ENCODE peak calls at places on chromosomes 5 and 9, in four cellular contexts. C is AG04449, A is IMR-90, U is ovary. Q is an unnamed sample.

GRCh38 chr5:19903611-19904010 is 84.4 kb downstream of the CDH18 start:
- DNase-seq in A (no peak), U (no peak), C (no peak), Q (no peak)

GRCh38 chr9:104988539-104988938 is 60.6 kb upstream of the ABCA1 start:
- DNase-seq in U (no peak), A (no peak), C (no peak), Q (no peak)

GRCh38 chr5:72608297-72608696 is 101.1 kb upstream of the ZNF366 start:
- DNase-seq in A (peak; percentile 76), C (no peak), U (peak; percentile 42), Q (no peak)

GRCh38 chr9:35844628-35845301 is 15.7 kb downstream of the TMEM8B start:
- DNase-seq in A (peak; percentile 94), C (no peak), U (no peak), Q (no peak)

GRCh38 chr5:41336471-41336870 is 123.1 kb upstream of the C6 start:
- DNase-seq in C (no peak), U (no peak), A (no peak), Q (no peak)

GRCh38 chr9:93012998-93013855 is 45.3 kb upstream of the SUSD3 start:
- DNase-seq in C (no peak), U (no peak), A (no peak), Q (no peak)

GRCh38 chr5:126503602-126504104 is 80.4 kb downstream of the GRAMD2B start:
- DNase-seq in A (peak; percentile 28), U (no peak), C (no peak), Q (no peak)

GRCh38 chr9:114546851-114547250 is 40.7 kb upstream of the ATP6V1G1 start:
- DNase-seq in C (no peak), A (no peak), U (no peak), Q (no peak)

GRCh38 chr9:70829591-70830265 is 291.7 kb downstream of the TRPM3 start:
- DNase-seq in C (no peak), A (no peak), U (no peak), Q (no peak)

GRCh38 chr5:82613886-82614285 is 335.7 kb upstream of the RPS23 start:
- DNase-seq in U (no peak), A (peak; percentile 10), C (no peak), Q (no peak)

GRCh38 chr5:61466017-61466416 is 134.0 kb downstream of the ZSWIM6 start:
- DNase-seq in U (no peak), C (no peak), A (no peak), Q (no peak)

GRCh38 chr5:157761690-157762611 is 18.4 kb downstream of the LSM11 start:
- DNase-seq in U (no peak), C (no peak), A (peak; percentile 72), Q (no peak)

DNA sequence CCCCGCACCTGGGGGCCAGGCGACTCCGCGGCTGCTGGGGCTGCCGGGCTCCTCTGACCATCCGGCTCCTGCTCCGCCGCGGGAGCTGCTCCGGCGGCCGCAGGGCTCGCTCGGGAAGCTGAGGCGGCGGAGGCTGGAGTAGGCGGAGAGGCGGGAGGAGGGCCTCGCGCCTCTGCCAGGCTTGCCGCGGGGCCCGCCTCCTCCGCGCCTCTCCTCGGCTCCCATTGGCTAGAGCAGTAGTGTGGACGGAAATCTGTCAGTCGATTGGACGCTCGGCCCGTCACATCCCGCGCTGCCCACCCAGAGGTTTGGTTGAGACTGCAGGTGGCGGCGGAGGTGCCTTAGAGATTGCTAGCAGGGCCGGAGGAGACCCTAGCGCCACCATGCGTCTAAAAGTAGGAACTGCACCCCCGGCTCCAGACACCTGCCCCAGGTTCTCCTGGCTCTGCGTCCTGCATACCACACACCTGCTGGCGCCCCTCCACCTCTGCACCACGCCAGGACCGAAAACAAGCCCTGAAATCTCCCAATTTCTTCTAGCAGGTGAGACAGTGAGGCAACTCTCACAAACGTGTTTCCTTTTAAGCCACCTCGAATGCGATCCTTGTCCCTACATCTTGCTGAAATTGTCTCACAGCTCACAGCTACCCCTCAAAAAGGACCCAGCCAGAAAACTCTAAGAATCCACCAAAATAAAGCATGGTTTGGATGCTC is at the start of gene SCAI:
- DNase-seq in U (peak; percentile 99), A (peak; percentile 99), C (peak; percentile 88), Q (peak; percentile 99)
- H3K4me3 ChIP-seq in U (peak within 1 kb of the TSS; percentile 50), A (peak within 1 kb of the TSS; percentile 60), C (peak within 1 kb of the TSS; percentile 71), Q (peak within 1 kb of the TSS; percentile 62)

GRCh38 chr5:173294673-173295320 is 33.4 kb downstream of the STC2 start:
- DNase-seq in C (no peak), U (no peak), A (no peak), Q (no peak)
- H3K4me3 ChIP-seq in C (no peak overlapping the region), U (no peak overlapping the region), A (no peak overlapping the region), Q (no peak overlapping the region)

DNA sequence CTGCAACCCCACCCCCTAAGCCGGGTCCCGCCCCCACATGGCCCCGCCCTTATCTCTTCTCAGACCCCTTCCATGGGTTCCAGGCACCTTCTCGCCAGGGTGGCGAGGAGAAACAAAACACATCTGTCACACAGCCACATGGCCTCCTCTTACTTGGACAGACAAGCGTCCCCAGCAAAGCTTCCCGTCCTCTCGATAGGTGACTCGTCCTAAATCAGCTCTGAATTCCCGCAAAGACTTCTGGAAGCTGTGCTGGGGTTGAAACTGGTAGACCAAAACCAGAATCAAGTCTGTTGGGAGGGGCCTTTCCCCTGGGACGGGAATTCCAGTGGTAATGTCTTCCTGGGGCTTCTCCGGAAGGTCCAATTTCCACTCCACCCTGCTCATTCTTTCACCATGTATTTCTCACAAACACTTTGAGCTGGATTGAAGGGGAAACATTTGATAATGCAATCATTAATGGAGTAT is 413 bp upstream of the CTNNAL1 start:
- DNase-seq in A (no peak), U (no peak), C (no peak), Q (no peak)
- H3K4me3 ChIP-seq in A (peak overlapping the region; percentile 56), U (peak overlapping the region; percentile 97), C (peak overlapping the region; percentile 59), Q (peak overlapping the region; percentile 87)

DNA sequence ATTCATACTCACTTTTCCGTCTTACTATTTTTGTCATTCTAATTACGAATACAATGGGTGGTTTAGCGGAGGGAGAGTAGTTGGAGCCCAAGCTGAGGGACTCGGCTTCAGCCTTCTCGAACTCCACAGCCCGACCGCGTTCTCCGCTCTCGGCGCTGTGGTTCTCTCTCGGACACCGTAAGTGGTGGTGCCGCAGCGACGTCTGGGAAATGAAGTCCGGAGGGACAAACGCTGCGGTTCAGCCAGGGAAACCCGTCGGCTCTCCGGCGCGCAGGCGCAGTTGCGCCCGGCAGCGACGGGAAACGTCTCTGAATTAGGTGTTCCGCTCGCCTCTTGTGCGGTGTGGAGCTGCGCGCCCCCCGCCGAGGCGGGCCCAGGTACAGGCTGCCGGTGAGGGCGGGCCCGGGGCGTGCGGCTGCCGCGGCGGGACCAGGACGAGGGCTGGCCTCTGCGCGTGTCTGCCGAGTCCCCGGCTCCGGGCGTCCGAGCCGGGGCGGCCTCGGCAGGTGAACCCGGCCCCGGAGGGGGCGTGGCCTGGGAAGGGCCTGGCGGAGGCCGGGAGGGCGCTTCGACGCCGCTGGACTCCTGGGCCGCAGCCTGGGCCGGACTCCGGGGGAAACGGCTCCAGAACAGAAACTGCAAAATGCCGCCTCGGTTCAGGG is at the start of gene ZNF879:
- DNase-seq in A (peak; percentile 94), C (peak; percentile 70), U (peak; percentile 93), Q (peak; percentile 96)
- H3K4me3 ChIP-seq in A (peak within 1 kb of the TSS; percentile 73), C (peak within 1 kb of the TSS; percentile 65), U (peak within 1 kb of the TSS; percentile 50), Q (peak within 1 kb of the TSS; percentile 78)

GRCh38 chr5:107633171-107633901 is 37.4 kb downstream of the EFNA5 start:
- DNase-seq in U (no peak), C (no peak), A (peak; percentile 3), Q (no peak)
- H3K4me3 ChIP-seq in U (no peak overlapping the region), C (no peak overlapping the region), A (no peak overlapping the region), Q (no peak overlapping the region)

GRCh38 chr5:34563269-34563668 is 92.9 kb upstream of the RAI14 start:
- DNase-seq in U (no peak), C (no peak), A (no peak), Q (no peak)
- H3K4me3 ChIP-seq in U (no peak overlapping the region), C (no peak overlapping the region), A (no peak overlapping the region), Q (no peak overlapping the region)

GRCh38 chr5:131281868-131282234 is 18.0 kb downstream of the CDC42SE2 start:
- DNase-seq in U (no peak), A (no peak), C (no peak), Q (no peak)
- H3K4me3 ChIP-seq in U (no peak overlapping the region), A (no peak overlapping the region), C (no peak overlapping the region), Q (no peak overlapping the region)

DNA sequence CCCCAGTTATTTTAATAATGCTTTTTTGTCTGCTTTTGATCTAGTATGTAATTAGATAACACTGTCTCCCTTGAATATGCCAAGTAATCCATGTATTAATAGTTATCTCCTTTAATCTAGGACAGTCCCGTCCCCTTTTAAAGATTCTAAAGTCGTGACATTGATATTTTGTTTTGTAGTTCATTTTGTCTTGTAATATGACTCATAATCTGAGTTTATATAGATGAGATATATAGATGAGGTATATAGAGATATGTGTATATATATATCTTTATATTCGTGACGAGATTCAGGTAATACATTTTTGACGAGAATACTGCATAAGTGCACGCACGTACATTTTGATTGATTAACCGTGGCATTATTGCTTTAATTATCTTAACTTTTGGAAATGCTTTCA is 1.6 kb downstream of the SREK1 start:
- DNase-seq in U (no peak), C (no peak), A (no peak), Q (no peak)
- H3K4me3 ChIP-seq in U (peak overlapping the region; percentile 75), C (peak overlapping the region; percentile 87), A (peak overlapping the region; percentile 93), Q (peak overlapping the region; percentile 71)

GRCh38 chr5:176529116-176529823 is 7.9 kb downstream of the RNF44 start:
- DNase-seq in A (no peak), C (no peak), U (no peak), Q (peak; percentile 40)
- H3K4me3 ChIP-seq in A (no peak overlapping the region), C (no peak overlapping the region), U (no peak overlapping the region), Q (no peak overlapping the region)

GRCh38 chr5:58940446-58940845 is 357.6 kb downstream of the RAB3C start:
- DNase-seq in A (peak; percentile 63), U (no peak), C (peak; percentile 29), Q (no peak)
- H3K4me3 ChIP-seq in A (no peak overlapping the region), U (no peak overlapping the region), C (no peak overlapping the region), Q (no peak overlapping the region)

Q was measured in lower lobe of right lung.